ENCODE peak calls at places on chromosome 13, in nine cellular contexts. One of them, this sample, is unnamed.
A peak's percentile ranks its signal among the peaks of the same experiment; 100 is the strongest.

GRCh38 chr13:108963276-108963810 is 333.9 kb downstream of the MYO16 start:
- DNase-seq in pancreas: no peak
- DNase-seq in heart right ventricle: no peak
- DNase-seq in astrocyte of the spinal cord: no peak
- DNase-seq in HFF-Myc: no peak
- DNase-seq in CD8-positive, alpha-beta T cell: no peak
- DNase-seq in upper lobe of right lung: no peak
- DNase-seq in AG09309: no peak
- DNase-seq in choroid plexus epithelial cell: no peak
- DNase-seq in this sample: no peak

GRCh38 chr13:27627377-27627776 is 5.7 kb downstream of the POLR1D start:
- DNase-seq in pancreas: no peak
- DNase-seq in heart right ventricle: no peak
- DNase-seq in astrocyte of the spinal cord: no peak
- DNase-seq in HFF-Myc: no peak
- DNase-seq in CD8-positive, alpha-beta T cell: no peak
- DNase-seq in upper lobe of right lung: no peak
- DNase-seq in AG09309: no peak
- DNase-seq in choroid plexus epithelial cell: no peak
- DNase-seq in this sample: no peak

GRCh38 chr13:63435668-63436275 is 2020.1 kb upstream of the PCDH20 start:
- DNase-seq in pancreas: no peak
- DNase-seq in heart right ventricle: no peak
- DNase-seq in astrocyte of the spinal cord: peak; percentile 99
- DNase-seq in HFF-Myc: peak; percentile 65
- DNase-seq in CD8-positive, alpha-beta T cell: no peak
- DNase-seq in upper lobe of right lung: no peak
- DNase-seq in AG09309: peak; percentile 99
- DNase-seq in choroid plexus epithelial cell: peak; percentile 100
- DNase-seq in this sample: peak; percentile 83

GRCh38 chr13:91126806-91127205 is 220.7 kb upstream of the MIR17HG start:
- DNase-seq in pancreas: no peak
- DNase-seq in heart right ventricle: no peak
- DNase-seq in astrocyte of the spinal cord: no peak
- DNase-seq in HFF-Myc: no peak
- DNase-seq in CD8-positive, alpha-beta T cell: no peak
- DNase-seq in upper lobe of right lung: no peak
- DNase-seq in AG09309: no peak
- DNase-seq in choroid plexus epithelial cell: no peak
- DNase-seq in this sample: no peak

GRCh38 chr13:57629821-57630235 is 1.7 kb upstream of the PCDH17 start:
- DNase-seq in pancreas: peak; percentile 88
- DNase-seq in heart right ventricle: peak; percentile 92
- DNase-seq in astrocyte of the spinal cord: peak; percentile 93
- DNase-seq in HFF-Myc: no peak
- DNase-seq in CD8-positive, alpha-beta T cell: no peak
- DNase-seq in upper lobe of right lung: peak; percentile 80
- DNase-seq in AG09309: no peak
- DNase-seq in choroid plexus epithelial cell: peak; percentile 61
- DNase-seq in this sample: peak; percentile 81

GRCh38 chr13:33262069-33262487 is 23.5 kb downstream of the STARD13 start:
- DNase-seq in pancreas: no peak
- DNase-seq in heart right ventricle: no peak
- DNase-seq in astrocyte of the spinal cord: no peak
- DNase-seq in HFF-Myc: no peak
- DNase-seq in CD8-positive, alpha-beta T cell: no peak
- DNase-seq in upper lobe of right lung: no peak
- DNase-seq in AG09309: no peak
- DNase-seq in choroid plexus epithelial cell: no peak
- DNase-seq in this sample: no peak

GRCh38 chr13:113551081-113552000 is 33.2 kb upstream of the TFDP1 start:
- DNase-seq in pancreas: no peak
- DNase-seq in heart right ventricle: no peak
- DNase-seq in astrocyte of the spinal cord: no peak
- DNase-seq in HFF-Myc: no peak
- DNase-seq in CD8-positive, alpha-beta T cell: no peak
- DNase-seq in upper lobe of right lung: peak; percentile 47
- DNase-seq in AG09309: no peak
- DNase-seq in choroid plexus epithelial cell: no peak
- DNase-seq in this sample: no peak

GRCh38 chr13:49241296-49241695 is 6.4 kb upstream of the CDADC1 start:
- DNase-seq in pancreas: no peak
- DNase-seq in heart right ventricle: no peak
- DNase-seq in astrocyte of the spinal cord: no peak
- DNase-seq in HFF-Myc: no peak
- DNase-seq in CD8-positive, alpha-beta T cell: no peak
- DNase-seq in upper lobe of right lung: no peak
- DNase-seq in AG09309: no peak
- DNase-seq in choroid plexus epithelial cell: no peak
- DNase-seq in this sample: no peak

GRCh38 chr13:76516013-76516412 is 370.2 kb downstream of the KCTD12 start:
- DNase-seq in pancreas: no peak
- DNase-seq in heart right ventricle: no peak
- DNase-seq in astrocyte of the spinal cord: peak; percentile 89
- DNase-seq in HFF-Myc: peak; percentile 69
- DNase-seq in CD8-positive, alpha-beta T cell: no peak
- DNase-seq in upper lobe of right lung: no peak
- DNase-seq in AG09309: peak; percentile 35
- DNase-seq in choroid plexus epithelial cell: peak; percentile 93
- DNase-seq in this sample: peak; percentile 14

GRCh38 chr13:60613080-60613479 is 216.1 kb downstream of the TDRD3 start:
- DNase-seq in pancreas: no peak
- DNase-seq in heart right ventricle: no peak
- DNase-seq in astrocyte of the spinal cord: no peak
- DNase-seq in HFF-Myc: no peak
- DNase-seq in CD8-positive, alpha-beta T cell: no peak
- DNase-seq in upper lobe of right lung: no peak
- DNase-seq in AG09309: no peak
- DNase-seq in choroid plexus epithelial cell: no peak
- DNase-seq in this sample: no peak

GRCh38 chr13:106355866-106356265 is 179.6 kb downstream of the EFNB2 start:
- DNase-seq in pancreas: no peak
- DNase-seq in heart right ventricle: no peak
- DNase-seq in astrocyte of the spinal cord: no peak
- DNase-seq in HFF-Myc: no peak
- DNase-seq in CD8-positive, alpha-beta T cell: no peak
- DNase-seq in upper lobe of right lung: no peak
- DNase-seq in AG09309: no peak
- DNase-seq in choroid plexus epithelial cell: no peak
- DNase-seq in this sample: no peak

GRCh38 chr13:109700176-109700575 is 86.2 kb downstream of the IRS2 start:
- DNase-seq in pancreas: no peak
- DNase-seq in heart right ventricle: peak; percentile 88
- DNase-seq in astrocyte of the spinal cord: peak; percentile 88
- DNase-seq in HFF-Myc: peak; percentile 64
- DNase-seq in CD8-positive, alpha-beta T cell: no peak
- DNase-seq in upper lobe of right lung: peak; percentile 81
- DNase-seq in AG09309: no peak
- DNase-seq in choroid plexus epithelial cell: peak; percentile 94
- DNase-seq in this sample: no peak

GRCh38 chr13:111064661-111065060 is 50.4 kb upstream of the ARHGEF7 start:
- DNase-seq in pancreas: no peak
- DNase-seq in heart right ventricle: no peak
- DNase-seq in astrocyte of the spinal cord: no peak
- DNase-seq in HFF-Myc: no peak
- DNase-seq in CD8-positive, alpha-beta T cell: no peak
- DNase-seq in upper lobe of right lung: no peak
- DNase-seq in AG09309: no peak
- DNase-seq in choroid plexus epithelial cell: no peak
- DNase-seq in this sample: no peak

GRCh38 chr13:37187110-37187509 is 81.6 kb upstream of the CSNK1A1L start:
- DNase-seq in pancreas: no peak
- DNase-seq in heart right ventricle: no peak
- DNase-seq in astrocyte of the spinal cord: peak; percentile 73
- DNase-seq in HFF-Myc: no peak
- DNase-seq in CD8-positive, alpha-beta T cell: no peak
- DNase-seq in upper lobe of right lung: no peak
- DNase-seq in AG09309: peak; percentile 80
- DNase-seq in choroid plexus epithelial cell: peak; percentile 54
- DNase-seq in this sample: no peak

DNA sequence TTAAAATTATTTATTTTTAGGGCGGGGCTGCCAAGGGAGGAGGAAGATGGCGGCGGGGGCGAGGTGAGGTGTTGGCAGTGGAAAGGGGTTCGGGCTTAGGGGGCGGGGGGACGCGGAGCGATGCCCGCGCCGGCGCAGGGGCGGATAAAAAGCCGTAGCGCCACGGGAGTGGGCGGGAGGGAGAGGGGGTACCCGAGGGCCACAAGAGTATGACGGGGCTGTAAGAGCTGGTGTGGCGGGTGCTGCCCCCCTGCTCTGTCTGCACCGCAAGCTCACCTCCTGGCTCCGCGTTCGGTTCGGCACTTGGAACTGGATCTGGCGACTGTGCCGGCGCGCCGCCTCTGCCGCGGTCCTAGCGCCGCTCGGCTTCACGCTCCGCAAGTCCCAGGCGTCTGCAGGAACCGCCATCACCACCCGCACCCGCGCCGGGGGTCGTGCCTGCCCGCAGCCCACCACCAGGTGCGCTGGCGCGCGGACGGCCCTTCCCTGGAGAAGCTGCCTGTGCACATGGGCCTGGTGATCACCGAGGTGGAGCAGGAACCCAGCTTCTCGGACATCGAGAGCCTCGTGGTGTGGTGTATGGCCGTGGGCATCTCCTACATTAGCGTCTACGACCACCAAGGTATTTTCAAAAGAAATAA is 265.2 kb upstream of the SGCG start:
- DNase-seq in pancreas: no peak
- DNase-seq in heart right ventricle: no peak
- DNase-seq in astrocyte of the spinal cord: peak; percentile 48
- DNase-seq in HFF-Myc: no peak
- DNase-seq in CD8-positive, alpha-beta T cell: no peak
- DNase-seq in upper lobe of right lung: peak; percentile 81
- DNase-seq in AG09309: no peak
- DNase-seq in choroid plexus epithelial cell: peak; percentile 40
- DNase-seq in this sample: peak; percentile 44
- TF ChIP-seq CTCF in pancreas: no peak
- TF ChIP-seq CTCF in heart right ventricle: no peak
- TF ChIP-seq CTCF in astrocyte of the spinal cord: no peak
- TF ChIP-seq CTCF in HFF-Myc: no peak
- TF ChIP-seq CTCF in CD8-positive, alpha-beta T cell: no peak
- TF ChIP-seq CTCF in upper lobe of right lung: no peak
- TF ChIP-seq CTCF in AG09309: no peak
- TF ChIP-seq CTCF in choroid plexus epithelial cell: no peak
- TF ChIP-seq CTCF in this sample: no peak

GRCh38 chr13:112073245-112074138 is 6.5 kb downstream of the SOX1 start:
- DNase-seq in pancreas: no peak
- DNase-seq in heart right ventricle: no peak
- DNase-seq in astrocyte of the spinal cord: no peak
- DNase-seq in HFF-Myc: no peak
- DNase-seq in CD8-positive, alpha-beta T cell: no peak
- DNase-seq in upper lobe of right lung: no peak
- DNase-seq in AG09309: no peak
- DNase-seq in choroid plexus epithelial cell: no peak
- DNase-seq in this sample: no peak
- H3K4me3 ChIP-seq in pancreas: no peak overlapping the region
- H3K4me3 ChIP-seq in heart right ventricle: peak overlapping the region; percentile 16
- H3K4me3 ChIP-seq in astrocyte of the spinal cord: no peak overlapping the region
- H3K4me3 ChIP-seq in HFF-Myc: no peak overlapping the region
- H3K4me3 ChIP-seq in CD8-positive, alpha-beta T cell: no peak overlapping the region
- H3K4me3 ChIP-seq in upper lobe of right lung: no peak overlapping the region
- H3K4me3 ChIP-seq in AG09309: no peak overlapping the region
- H3K4me3 ChIP-seq in choroid plexus epithelial cell: no peak overlapping the region
- H3K4me3 ChIP-seq in this sample: no peak overlapping the region

GRCh38 chr13:39656325-39656677 is 839 bp downstream of the COG6 start:
- DNase-seq in pancreas: no peak
- DNase-seq in heart right ventricle: no peak
- DNase-seq in astrocyte of the spinal cord: peak; percentile 11
- DNase-seq in HFF-Myc: no peak
- DNase-seq in CD8-positive, alpha-beta T cell: no peak
- DNase-seq in upper lobe of right lung: no peak
- DNase-seq in AG09309: no peak
- DNase-seq in choroid plexus epithelial cell: peak; percentile 35
- DNase-seq in this sample: no peak

GRCh38 chr13:39655041-39655568 is 357 bp upstream of the COG6 start:
- DNase-seq in pancreas: no peak
- DNase-seq in heart right ventricle: no peak
- DNase-seq in astrocyte of the spinal cord: no peak
- DNase-seq in HFF-Myc: no peak
- DNase-seq in CD8-positive, alpha-beta T cell: no peak
- DNase-seq in upper lobe of right lung: no peak
- DNase-seq in AG09309: no peak
- DNase-seq in choroid plexus epithelial cell: no peak
- DNase-seq in this sample: no peak

DNA sequence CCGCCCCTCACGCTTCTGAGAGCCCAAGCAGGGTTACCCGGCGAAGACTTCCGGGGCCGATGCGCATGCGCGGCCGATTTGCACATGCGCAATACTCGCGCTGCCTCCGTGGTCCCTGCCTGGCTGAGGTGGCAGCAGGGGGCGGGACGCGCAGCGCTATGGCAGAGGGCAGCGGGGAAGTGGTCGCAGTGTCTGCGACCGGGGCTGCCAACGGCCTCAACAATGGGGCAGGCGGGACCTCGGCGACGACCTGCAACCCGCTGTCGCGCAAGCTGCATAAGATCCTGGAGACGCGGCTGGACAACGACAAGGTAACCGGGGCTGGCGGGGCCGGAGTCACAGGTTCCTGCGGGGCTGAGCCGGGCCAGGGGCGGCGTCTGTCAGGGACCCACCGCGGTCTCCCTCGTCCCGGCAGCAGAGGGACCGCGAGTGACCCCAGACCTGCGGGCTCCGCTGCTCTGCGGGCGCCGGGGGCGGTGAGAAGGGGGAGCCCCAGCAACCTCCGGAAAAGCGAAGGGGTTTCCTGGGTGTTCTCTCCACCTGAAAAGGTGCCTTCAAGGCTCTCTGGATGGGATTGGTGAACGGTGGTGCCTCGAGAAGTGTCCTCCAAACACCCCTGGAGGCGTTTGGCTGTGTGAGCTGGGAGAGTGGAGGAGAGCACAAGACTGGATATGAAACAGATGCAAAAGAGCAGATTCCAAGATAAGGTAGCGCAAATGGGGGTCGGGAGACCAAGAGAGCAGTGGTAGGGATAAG is at the start of gene COG6:
- DNase-seq in pancreas: peak; percentile 89
- DNase-seq in heart right ventricle: peak; percentile 89
- DNase-seq in astrocyte of the spinal cord: peak; percentile 87
- DNase-seq in HFF-Myc: peak; percentile 65
- DNase-seq in CD8-positive, alpha-beta T cell: peak; percentile 97
- DNase-seq in upper lobe of right lung: peak; percentile 95
- DNase-seq in AG09309: peak; percentile 29
- DNase-seq in choroid plexus epithelial cell: peak; percentile 83
- DNase-seq in this sample: peak; percentile 42
- TF ChIP-seq CTCF in pancreas: no peak
- TF ChIP-seq CTCF in heart right ventricle: peak; percentile 23
- TF ChIP-seq CTCF in astrocyte of the spinal cord: no peak
- TF ChIP-seq CTCF in HFF-Myc: no peak
- TF ChIP-seq CTCF in CD8-positive, alpha-beta T cell: no peak
- TF ChIP-seq CTCF in upper lobe of right lung: no peak
- TF ChIP-seq CTCF in AG09309: no peak
- TF ChIP-seq CTCF in choroid plexus epithelial cell: peak; percentile 22
- TF ChIP-seq CTCF in this sample: peak; percentile 8

DNA sequence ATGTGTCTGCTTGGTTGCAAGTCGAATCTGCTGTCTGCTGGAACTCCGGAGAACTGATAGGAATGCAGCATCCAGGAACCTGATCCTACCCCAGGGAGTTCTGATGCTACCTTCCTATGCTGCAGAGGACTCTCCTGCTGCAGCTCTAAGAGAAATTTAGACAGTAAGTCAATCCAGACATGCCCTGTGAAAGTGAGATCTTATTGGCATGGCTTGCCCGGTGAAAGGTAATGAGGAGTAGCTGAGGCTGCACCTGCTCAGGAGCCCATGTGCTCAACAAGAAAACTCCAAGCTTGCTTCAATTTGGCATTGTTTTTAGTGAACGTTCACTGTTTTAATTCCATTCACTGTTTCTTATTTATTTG is 217.3 kb upstream of the SERP2 start:
- DNase-seq in pancreas: no peak
- DNase-seq in heart right ventricle: no peak
- DNase-seq in astrocyte of the spinal cord: no peak
- DNase-seq in HFF-Myc: no peak
- DNase-seq in CD8-positive, alpha-beta T cell: no peak
- DNase-seq in upper lobe of right lung: no peak
- DNase-seq in AG09309: no peak
- DNase-seq in choroid plexus epithelial cell: no peak
- DNase-seq in this sample: no peak
- H3K4me3 ChIP-seq in pancreas: no peak overlapping the region
- H3K4me3 ChIP-seq in heart right ventricle: no peak overlapping the region
- H3K4me3 ChIP-seq in astrocyte of the spinal cord: no peak overlapping the region
- H3K4me3 ChIP-seq in HFF-Myc: no peak overlapping the region
- H3K4me3 ChIP-seq in CD8-positive, alpha-beta T cell: no peak overlapping the region
- H3K4me3 ChIP-seq in upper lobe of right lung: no peak overlapping the region
- H3K4me3 ChIP-seq in AG09309: no peak overlapping the region
- H3K4me3 ChIP-seq in choroid plexus epithelial cell: peak overlapping the region; percentile 35
- H3K4me3 ChIP-seq in this sample: no peak overlapping the region

This sample was measured in retinal pigment epithelial cell.